ENCODE peak calls at places on chromosomes 16 and 17, in five cellular contexts. E is lower leg skin, P is memory B cell, S is H9, A is DMS79 treated with DMSO at 0.1 percent for 48 hours. K is an unnamed sample.

GRCh38 chr17:42679001-42679491 is 2.3 kb upstream of the PLEKHH3 start:
- DNase-seq in A (peak; percentile 94), P (peak; percentile 32), S (peak; percentile 72), E (peak; percentile 71), K (no peak)

GRCh38 chr16:68490829-68491575 is 42.7 kb upstream of the SMPD3 start:
- DNase-seq in E (peak; percentile 43), S (peak; percentile 48), P (no peak), A (peak; percentile 46), K (no peak)

GRCh38 chr17:60164697-60165096 is 14.9 kb downstream of the CA4 start:
- DNase-seq in P (no peak), S (no peak), A (no peak), E (no peak), K (no peak)

GRCh38 chr17:78432226-78432894 is 53.9 kb downstream of the PGS1 start:
- DNase-seq in E (no peak), S (no peak), A (no peak), P (no peak), K (no peak)

GRCh38 chr16:87688876-87689815 is 76.6 kb downstream of the KLHDC4 start:
- DNase-seq in E (no peak), S (no peak), P (no peak), A (no peak), K (no peak)

GRCh38 chr17:69735285-69735684 is 320.8 kb downstream of the MAP2K6 start:
- DNase-seq in S (no peak), E (no peak), A (no peak), P (no peak), K (no peak)

GRCh38 chr16:46908540-46909372 is 24.6 kb downstream of the GPT2 start:
- DNase-seq in P (peak; percentile 42), E (no peak), S (peak; percentile 72), A (peak; percentile 23), K (peak; percentile 19)

GRCh38 chr16:28181557-28181914 is 30.2 kb downstream of the XPO6 start:
- DNase-seq in E (peak; percentile 39), A (no peak), S (no peak), P (no peak), K (no peak)

GRCh38 chr17:81328925-81329278 is 33.8 kb upstream of the SLC38A10 start:
- DNase-seq in S (no peak), P (no peak), A (no peak), E (no peak), K (no peak)

GRCh38 chr17:32805029-32805976 is 71.6 kb downstream of the MYO1D start:
- DNase-seq in P (no peak), A (no peak), E (no peak), S (no peak), K (no peak)

K was measured in NCI-H524 treated with DMSO at 0.1 percent for 48 hours.